ENCODE peak calls at places on chromosomes 2 and 18, in nine cellular contexts. I is cardiac muscle cell, G is stomach, W is body of pancreas, M is T-helper 17 cell, X is psoas muscle, A is amniotic epithelial cell, B is fibroblast of the aortic adventitia, H is GOT3. J is an unnamed sample.
A peak's percentile ranks its signal among the peaks of the same experiment; 100 is the strongest.

GRCh38 chr2:56571074-56571473 is 387.3 kb downstream of the CCDC85A start:
- DNase-seq in I (no peak), G (no peak), W (no peak), M (no peak), X (no peak), A (no peak), B (no peak), H (no peak), J (no peak)

GRCh38 chr2:28326469-28326805 is 66.2 kb upstream of the FOSL2 start:
- DNase-seq in I (no peak), G (no peak), W (no peak), M (no peak), X (no peak), A (no peak), B (no peak), H (no peak), J (no peak)

GRCh38 chr2:121044412-121044811 is 240.6 kb downstream of the TFCP2L1 start:
- DNase-seq in I (no peak), G (no peak), W (no peak), M (no peak), X (no peak), A (no peak), B (no peak), H (no peak), J (no peak)

GRCh38 chr2:240922982-240923537 is 16.9 kb downstream of the CROCC2 start:
- DNase-seq in I (no peak), G (peak; percentile 18), W (peak; percentile 5), M (no peak), X (peak; percentile 12), A (no peak), B (no peak), H (no peak), J (no peak)

GRCh38 chr18:44786697-44787096 is 106.0 kb downstream of the SETBP1 start:
- DNase-seq in I (no peak), G (no peak), W (no peak), M (no peak), X (no peak), A (no peak), B (no peak), H (no peak), J (no peak)

GRCh38 chr18:32200766-32201165 is 10.9 kb downstream of the MEP1B start:
- DNase-seq in I (no peak), G (no peak), W (peak; percentile 10), M (no peak), X (no peak), A (no peak), B (no peak), H (no peak), J (no peak)

GRCh38 chr18:30387401-30387800 is 655.1 kb downstream of the DSC3 start:
- DNase-seq in I (peak; percentile 6), G (no peak), W (no peak), M (no peak), X (no peak), A (peak; percentile 70), B (no peak), H (no peak), J (no peak)

GRCh38 chr2:84969511-84970265 is 1.3 kb upstream of the KCMF1 start:
- DNase-seq in I (peak; percentile 34), G (no peak), W (peak; percentile 27), M (no peak), X (no peak), A (no peak), B (peak; percentile 55), H (no peak), J (peak; percentile 13)

GRCh38 chr18:10353791-10354190 is 100.6 kb upstream of the APCDD1 start:
- DNase-seq in I (no peak), G (no peak), W (no peak), M (no peak), X (no peak), A (peak; percentile 52), B (peak; percentile 47), H (no peak), J (no peak)

GRCh38 chr2:227724394-227725039 is at the start of gene SCYGR6:
- DNase-seq in I (no peak), G (no peak), W (no peak), M (no peak), X (no peak), A (no peak), B (no peak), H (no peak), J (no peak)

GRCh38 chr2:226190479-226191252 is 609.0 kb downstream of the IRS1 start:
- DNase-seq in I (no peak), G (no peak), W (no peak), M (no peak), X (no peak), A (no peak), B (no peak), H (no peak), J (no peak)

GRCh38 chr2:198438326-198438725 is 633.9 kb downstream of the PLCL1 start:
- DNase-seq in I (no peak), G (no peak), W (no peak), M (no peak), X (no peak), A (no peak), B (no peak), H (no peak), J (no peak)

J was measured in T-helper 1 cell.